ENCODE peak calls at places on chromosome 4, in five cellular contexts. A is astrocyte, N is PC-3, R is fibroblast of lung, U is colonic mucosa. L is an unnamed sample.

GRCh38 chr4:103853627-103854026 is 133.8 kb upstream of the TACR3 start:
- DNase-seq in A (no peak), N (peak), R (no peak), U (no peak), L (no peak)

GRCh38 chr4:102585329-102585728 is 84.2 kb downstream of the NFKB1 start:
- DNase-seq in N (no peak), A (no peak), R (no peak), U (no peak), L (peak)

GRCh38 chr4:24887881-24888430 is 24.9 kb downstream of the CCDC149 start:
- DNase-seq in N (no peak), A (no peak), R (no peak), U (no peak), L (no peak)

GRCh38 chr4:185504098-185505047 is 30.9 kb downstream of the PDLIM3 start:
- DNase-seq in R (peak), U (peak), A (no peak), N (peak), L (peak)

GRCh38 chr4:8148159-8148558 is 10.5 kb downstream of the ABLIM2 start:
- DNase-seq in A (no peak), U (no peak), N (no peak), R (no peak), L (no peak)

GRCh38 chr4:7103599-7104365 is 35.9 kb upstream of the GRPEL1 start:
- DNase-seq in A (no peak), N (no peak), U (peak), R (no peak), L (no peak)

GRCh38 chr4:6926081-6926480 is 16.5 kb downstream of the TBC1D14 start:
- DNase-seq in N (no peak), U (no peak), R (no peak), A (no peak), L (no peak)

GRCh38 chr4:156794863-156795262 is 176.7 kb downstream of the PDGFC start:
- DNase-seq in A (no peak), N (peak), U (no peak), R (no peak), L (no peak)

GRCh38 chr4:10706236-10706635 is 21.7 kb upstream of the CLNK start:
- DNase-seq in N (no peak), U (no peak), R (peak), A (peak), L (no peak)

GRCh38 chr4:41880840-41881831 is 54.1 kb upstream of the TMEM33 start:
- DNase-seq in N (no peak), R (peak), A (no peak), U (no peak), L (no peak)

GRCh38 chr4:83232087-83232486 is 52.5 kb downstream of the COQ2 start:
- DNase-seq in A (no peak), N (no peak), U (no peak), R (no peak), L (no peak)

DNA sequence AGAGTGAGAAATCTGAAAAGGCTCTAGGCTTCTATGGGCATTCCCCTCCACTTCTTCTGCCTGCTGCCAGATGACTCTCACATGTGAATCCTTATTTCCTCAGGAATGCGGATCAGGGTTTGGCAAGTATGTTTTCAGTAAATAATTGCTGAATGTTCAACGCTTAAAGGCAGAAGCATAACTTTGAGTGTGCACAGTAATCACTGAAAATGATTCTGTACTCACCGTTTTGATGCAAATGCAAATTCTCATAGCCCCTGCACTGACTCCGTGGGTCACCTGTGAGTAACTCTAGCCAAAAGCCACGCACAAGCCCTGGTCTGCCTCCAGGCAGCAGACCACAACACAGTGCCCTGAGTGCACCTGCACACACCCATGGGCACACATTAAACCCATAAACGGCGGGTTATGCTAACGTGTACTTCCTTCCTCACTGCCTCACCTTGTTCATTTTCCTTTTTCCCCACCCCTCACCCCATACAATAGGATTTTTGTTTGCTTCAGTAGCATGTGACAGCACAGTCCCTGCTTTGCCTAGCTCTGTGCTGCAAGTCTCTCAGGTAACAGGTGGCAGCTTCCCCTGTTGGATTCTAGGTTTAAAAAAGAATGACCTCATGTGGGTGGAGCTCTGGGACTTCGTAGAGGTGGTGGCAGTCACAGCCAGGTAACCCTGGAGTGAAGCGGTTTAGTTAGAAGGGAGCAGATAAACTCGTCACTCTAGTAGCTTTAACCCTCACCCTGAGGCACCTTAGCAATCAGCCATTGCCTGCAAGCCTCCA is at the start of gene ARHGEF38:
- DNase-seq in R (peak), A (peak), N (peak), U (peak), L (peak)
- H3K9ac ChIP-seq in R (no peak), A (no peak), N (peak), U (peak), L (no peak)

GRCh38 chr4:17812125-17812524 is 1.3 kb downstream of the NCAPG start:
- DNase-seq in R (no peak), N (no peak), A (no peak), U (no peak), L (no peak)

GRCh38 chr4:17816142-17816541 is 5.4 kb downstream of the NCAPG start:
- DNase-seq in N (no peak), A (no peak), R (no peak), U (no peak), L (no peak)

GRCh38 chr4:17812801-17813200 is 2.0 kb downstream of the NCAPG start:
- DNase-seq in R (peak), U (no peak), A (no peak), N (no peak), L (no peak)

GRCh38 chr4:17817027-17817426 is 6.2 kb downstream of the NCAPG start:
- DNase-seq in N (peak), A (peak), R (peak), U (no peak), L (peak)

GRCh38 chr4:17814140-17814539 is 3.4 kb downstream of the NCAPG start:
- DNase-seq in U (no peak), N (peak), A (peak), R (peak), L (peak)
- H3K9ac ChIP-seq in U (no peak), N (no peak), A (peak), R (no peak), L (no peak)

DNA sequence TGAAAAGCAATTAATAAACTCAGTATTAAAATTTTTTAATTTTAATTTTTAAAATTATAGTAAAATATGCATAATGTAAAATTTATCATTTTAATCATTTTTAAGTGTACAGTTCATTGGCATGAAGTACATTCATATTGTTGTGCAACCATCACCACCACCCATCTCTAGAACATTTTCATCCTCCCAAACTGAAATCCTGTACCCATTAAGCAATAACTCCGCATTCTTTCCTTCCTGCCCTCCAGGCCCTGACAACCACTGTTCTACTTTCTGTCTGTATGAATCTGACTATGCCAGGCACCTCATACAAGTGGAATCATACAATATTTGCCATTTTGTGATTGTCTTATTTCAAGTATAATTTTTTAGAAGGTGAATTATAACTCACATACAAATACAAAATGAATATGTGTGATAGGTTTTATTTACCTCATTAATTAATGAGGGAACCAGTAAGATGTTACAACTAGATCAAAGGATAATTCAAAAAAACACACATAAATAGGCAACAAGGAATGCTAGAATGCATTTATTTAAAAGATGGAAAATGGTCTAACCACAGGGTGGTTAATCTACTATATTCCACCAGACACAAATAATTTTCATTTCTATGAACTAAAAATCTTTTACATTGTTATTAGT is 13.1 kb upstream of the AFF1 start:
- DNase-seq in R (peak), A (no peak), N (no peak), U (no peak), L (peak)
- H3K9ac ChIP-seq in R (no peak), A (no peak), N (no peak), U (no peak), L (no peak)

GRCh38 chr4:100826067-100826466 is 308.2 kb upstream of the EMCN start:
- DNase-seq in U (no peak), R (no peak), A (no peak), N (no peak), L (no peak)

GRCh38 chr4:100828986-100829685 is 311.3 kb upstream of the EMCN start:
- DNase-seq in N (peak), A (peak), R (no peak), U (no peak), L (peak)

GRCh38 chr4:100826808-100827548 is 309.2 kb upstream of the EMCN start:
- DNase-seq in N (no peak), U (no peak), R (no peak), A (no peak), L (no peak)

GRCh38 chr4:100827756-100828155 is 309.9 kb upstream of the EMCN start:
- DNase-seq in U (no peak), N (no peak), R (no peak), A (no peak), L (no peak)

GRCh38 chr4:100828364-100828763 is 310.5 kb upstream of the EMCN start:
- DNase-seq in U (no peak), R (no peak), N (no peak), A (no peak), L (no peak)
- H3K9ac ChIP-seq in U (no peak), R (no peak), N (no peak), A (no peak), L (no peak)

DNA sequence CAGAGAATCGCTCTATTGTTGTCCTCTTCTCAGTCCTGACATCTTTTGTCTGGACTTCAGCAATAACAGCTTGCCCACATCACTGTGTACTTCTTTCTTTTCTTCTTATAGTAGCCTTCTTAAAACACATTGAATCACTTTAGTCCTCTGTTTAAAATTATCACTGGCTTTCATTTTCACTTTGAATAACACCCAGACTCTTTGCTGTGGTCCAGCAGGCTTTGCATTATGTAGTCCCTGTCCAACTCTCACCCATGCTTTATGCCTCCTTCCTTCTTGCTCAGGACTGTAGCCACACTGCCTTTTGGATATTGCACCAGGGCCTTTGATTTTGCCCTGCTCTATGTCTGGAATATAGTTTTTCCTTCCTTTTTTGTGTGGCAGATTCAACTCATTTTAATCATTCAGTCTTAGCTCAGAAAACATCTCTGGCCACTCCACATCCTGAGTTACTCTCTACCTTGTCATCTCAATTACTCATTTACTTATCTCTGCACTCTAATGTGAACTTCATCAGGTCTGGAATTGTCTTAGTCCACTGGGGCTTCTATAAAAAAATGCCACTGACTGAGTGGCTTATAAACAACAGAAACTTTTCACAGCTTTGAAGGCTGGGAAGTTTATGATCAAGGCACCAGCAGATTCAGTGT is 168.2 kb downstream of the C4orf33 start:
- DNase-seq in U (no peak), R (no peak), A (no peak), N (no peak), L (no peak)
- H3K9ac ChIP-seq in U (no peak), R (no peak), A (no peak), N (no peak), L (no peak)

GRCh38 chr4:4302001-4302400 is 11.9 kb downstream of the ZBTB49 start:
- DNase-seq in U (no peak), A (no peak), N (no peak), R (no peak), L (no peak)
- H3K9ac ChIP-seq in U (no peak), A (no peak), N (no peak), R (no peak), L (no peak)